ENCODE peak calls at places on chromosomes 16 and 17, in six cellular contexts. Q, W, Z, J, R and D are unnamed samples.

GRCh38 chr16:51524555-51525373 is 373.7 kb upstream of the SALL1 start:
- DNase-seq in Q (no peak), W (peak), Z (no peak), J (no peak), R (no peak), D (no peak)

GRCh38 chr17:29069526-29070041 is 26.6 kb downstream of the PIPOX start:
- DNase-seq in Q (no peak), W (peak), Z (no peak), J (no peak), R (peak), D (no peak)

GRCh38 chr16:70437582-70438324 is 1.1 kb downstream of the ST3GAL2 start:
- DNase-seq in Q (no peak), W (peak), Z (peak), J (no peak), R (no peak), D (no peak)

GRCh38 chr17:63474174-63474913 is 2.5 kb upstream of the ACE start:
- DNase-seq in Q (no peak), W (no peak), Z (no peak), J (no peak), R (peak), D (no peak)

GRCh38 chr17:55763856-55764255 is 13.0 kb downstream of the PCTP start:
- DNase-seq in Q (peak), W (no peak), Z (no peak), J (no peak), R (no peak), D (no peak)

GRCh38 chr17:28575126-28575795 is 1.4 kb downstream of the ALDOC start:
- DNase-seq in Q (no peak), W (no peak), Z (no peak), J (no peak), R (no peak), D (no peak)

GRCh38 chr16:65071371-65072311 is 50.2 kb downstream of the CDH11 start:
- DNase-seq in Q (no peak), W (peak), Z (no peak), J (no peak), R (peak), D (no peak)

GRCh38 chr17:7191571-7192270 is 12.6 kb upstream of the ASGR1 start:
- DNase-seq in Q (no peak), W (peak), Z (peak), J (peak), R (peak), D (no peak)

GRCh38 chr16:88317619-88317977 is 65.2 kb upstream of the ZNF469 start:
- DNase-seq in Q (no peak), W (peak), Z (no peak), J (no peak), R (no peak), D (no peak)

GRCh38 chr16:47037396-47037745 is 63.9 kb upstream of the DNAJA2 start:
- DNase-seq in Q (no peak), W (no peak), Z (peak), J (peak), R (peak), D (peak)

GRCh38 chr16:67663151-67663876 is 2.6 kb downstream of the PARD6A start:
- DNase-seq in Q (no peak), W (no peak), Z (no peak), J (no peak), R (no peak), D (no peak)

GRCh38 chr16:65908568-65908967 is 457.9 kb upstream of the CDH5 start:
- DNase-seq in Q (no peak), W (no peak), Z (no peak), J (no peak), R (peak), D (no peak)

GRCh38 chr17:12296120-12296727 is 275.5 kb downstream of the MAP2K4 start:
- DNase-seq in Q (no peak), W (peak), Z (no peak), J (no peak), R (no peak), D (no peak)

GRCh38 chr17:81858170-81858966 is 2.0 kb downstream of the P4HB start:
- DNase-seq in Q (peak), W (no peak), Z (no peak), J (no peak), R (no peak), D (no peak)

GRCh38 chr17:81859906-81860755 is at the start of gene P4HB:
- DNase-seq in Q (peak), W (no peak), Z (peak), J (no peak), R (no peak), D (no peak)

GRCh38 chr17:81858967-81859905 is 1.1 kb downstream of the P4HB start:
- DNase-seq in Q (peak), W (no peak), Z (no peak), J (no peak), R (no peak), D (no peak)

GRCh38 chr17:81863123-81863675 is 2.9 kb upstream of the P4HB start:
- DNase-seq in Q (no peak), W (no peak), Z (no peak), J (no peak), R (no peak), D (no peak)

GRCh38 chr17:81860756-81861568 is 627 bp upstream of the P4HB start:
- DNase-seq in Q (peak), W (peak), Z (peak), J (peak), R (peak), D (peak)
- TF ChIP-seq CTCF in Q (no peak), W (no peak), Z (no peak), J (no peak), R (no peak), D (no peak)

GRCh38 chr17:52170963-52171572 is 12.6 kb upstream of the CA10 start:
- DNase-seq in Q (no peak), W (no peak), Z (no peak), J (no peak), R (peak), D (no peak)
- TF ChIP-seq CTCF in Q (peak), W (peak), Z (no peak), J (peak), R (peak), D (no peak)

DNA sequence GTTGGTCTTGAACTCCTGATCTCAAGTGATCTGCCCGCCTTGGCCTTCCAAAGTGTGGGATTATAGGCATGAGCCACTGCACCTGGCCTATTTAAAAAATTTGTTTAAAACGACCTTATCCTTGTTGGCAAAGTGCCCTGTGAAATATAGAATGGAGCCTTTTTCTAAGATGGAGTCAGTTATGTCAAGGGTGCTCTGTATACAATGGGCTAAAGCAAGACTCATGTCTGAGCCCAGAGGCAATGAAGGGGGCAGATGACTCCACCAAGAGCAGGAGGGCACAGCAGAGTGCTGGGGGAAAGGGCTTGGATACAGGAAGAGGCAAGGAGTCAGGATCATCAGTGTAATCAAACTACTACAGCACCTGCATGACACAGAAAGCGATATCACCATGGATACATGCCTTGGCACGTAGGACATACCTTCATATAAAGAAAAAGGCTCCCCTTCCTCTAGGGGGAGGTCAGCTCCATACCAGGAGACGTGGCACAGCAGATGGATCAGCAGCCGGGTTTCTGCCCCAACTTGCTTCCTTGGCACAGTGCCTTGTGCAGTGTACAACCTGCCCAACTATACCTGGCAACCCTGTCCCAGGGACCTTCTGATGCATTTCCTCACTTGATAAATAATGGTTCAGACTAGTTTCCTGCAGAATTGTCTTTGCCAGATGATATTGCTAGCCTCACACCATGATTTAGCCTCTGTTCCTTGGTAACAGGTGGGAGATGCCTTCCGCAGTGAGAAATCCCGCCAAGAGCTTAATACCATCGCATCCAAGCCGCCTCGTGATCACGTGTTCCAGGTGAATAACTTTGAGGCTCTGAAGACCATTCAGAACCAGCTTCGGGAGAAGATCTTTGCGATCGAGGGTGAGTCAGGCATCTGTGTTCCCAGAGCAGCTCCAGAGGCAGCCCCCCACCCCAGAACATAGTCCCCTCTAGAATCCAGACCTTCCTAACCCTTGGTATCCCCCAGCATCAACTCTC is 15.3 kb downstream of the ITGAM start:
- DNase-seq in Q (no peak), W (no peak), Z (no peak), J (peak), R (no peak), D (no peak)
- TF ChIP-seq CTCF in Q (no peak), W (no peak), Z (no peak), J (no peak), R (no peak), D (no peak)

DNA sequence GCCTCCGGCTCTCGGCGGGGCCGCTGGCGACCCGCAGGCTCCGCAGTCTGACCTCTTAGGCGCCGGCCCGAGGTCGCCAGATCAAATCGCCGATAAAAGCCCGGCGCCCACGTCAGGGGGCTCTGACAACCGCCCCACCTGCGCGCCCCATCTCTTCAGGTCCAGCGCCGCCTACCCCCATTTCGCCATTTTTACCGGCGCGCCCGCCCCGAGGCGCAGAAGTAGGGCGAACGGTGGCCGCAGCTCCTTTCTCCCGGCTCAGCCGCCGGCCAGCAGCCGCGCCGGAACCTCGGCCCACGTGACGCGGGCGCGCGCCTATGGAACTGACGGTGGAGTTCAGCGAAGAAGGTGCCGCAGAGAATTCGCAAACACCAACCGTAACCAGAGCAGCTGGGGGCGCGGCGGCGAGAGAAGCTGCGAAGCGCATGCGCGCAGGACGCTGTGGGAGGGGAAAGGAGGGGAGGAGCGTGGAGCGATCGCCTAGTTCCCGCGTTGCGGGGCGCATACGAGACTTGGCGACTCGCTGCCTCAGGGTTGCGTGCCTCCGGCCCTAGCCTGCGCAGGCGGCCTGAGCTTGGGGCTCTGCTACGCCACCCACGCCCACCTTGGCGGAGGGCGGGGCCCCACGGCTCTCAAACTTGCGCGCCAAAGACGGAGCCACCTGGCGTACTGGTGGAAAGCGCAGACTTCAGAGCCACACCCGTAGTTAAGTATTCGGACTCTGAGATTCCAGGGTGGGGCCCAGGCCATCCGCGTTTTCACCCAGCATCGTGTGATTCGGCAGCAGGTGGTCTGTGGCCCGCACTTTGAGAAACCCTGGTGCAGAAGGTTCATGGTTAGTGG is at the start of gene TRIM37:
- DNase-seq in Q (peak), W (peak), Z (peak), J (peak), R (peak), D (peak)
- TF ChIP-seq CTCF in Q (no peak), W (no peak), Z (peak), J (no peak), R (no peak), D (peak)